ENCODE peak calls at places on chromosomes 7 and 10, in seven cellular contexts. R is H9, M is mesendoderm, S is neuronal stem cell, H is H1, Q is IMR-90, L is trophoblast cell. A is an unnamed sample.

GRCh38 chr10:117662790-117663540 is 120.4 kb downstream of the EMX2 start:
- DNase-seq in R (no peak), S (no peak), L (peak; percentile 66), H (no peak), Q (no peak), M (no peak), A (peak; percentile 28)

GRCh38 chr10:85148693-85149640 is 820.6 kb downstream of the CCSER2 start:
- DNase-seq in S (no peak), H (no peak), R (no peak), Q (no peak), L (no peak), M (no peak), A (no peak)

GRCh38 chr7:125253454-125254182 is 324.0 kb upstream of the POT1 start:
- DNase-seq in L (peak; percentile 41), H (no peak), S (no peak), Q (no peak), R (no peak), M (no peak), A (peak; percentile 6)

GRCh38 chr10:22340362-22341189 is 4.7 kb upstream of the SPAG6 start:
- DNase-seq in H (no peak), M (peak; percentile 67), S (peak; percentile 77), R (peak; percentile 72), Q (peak; percentile 82), L (peak; percentile 70), A (peak; percentile 87)

GRCh38 chr10:73799899-73800559 is 11.4 kb downstream of the NDST2 start:
- DNase-seq in Q (no peak), L (no peak), R (no peak), M (no peak), H (no peak), S (no peak), A (no peak)

GRCh38 chr7:15317215-15317614 is 244.6 kb downstream of the AGMO start:
- DNase-seq in L (no peak), S (no peak), M (no peak), H (no peak), Q (no peak), R (no peak), A (no peak)

GRCh38 chr7:14270099-14270498 is 280.6 kb upstream of the ETV1 start:
- DNase-seq in S (no peak), Q (no peak), H (no peak), L (no peak), R (no peak), M (no peak), A (no peak)

GRCh38 chr7:141889323-141889722 is 26.9 kb upstream of the OR9A4 start:
- DNase-seq in S (no peak), H (no peak), L (peak; percentile 61), M (no peak), R (no peak), Q (no peak), A (no peak)

GRCh38 chr7:148700693-148701092 is 2.0 kb downstream of the CUL1 start:
- DNase-seq in Q (peak; percentile 50), S (no peak), H (no peak), M (peak; percentile 39), L (peak; percentile 31), R (no peak), A (peak; percentile 68)

GRCh38 chr7:52944916-52945315 is 90.5 kb upstream of the POM121L12 start:
- DNase-seq in R (no peak), H (no peak), Q (no peak), M (no peak), S (no peak), L (peak; percentile 55), A (peak; percentile 2)

GRCh38 chr7:521221-522070 is 1.8 kb upstream of the PDGFA start:
- DNase-seq in R (no peak), M (peak; percentile 45), S (no peak), H (no peak), Q (peak; percentile 16), L (peak; percentile 18), A (peak; percentile 81)

GRCh38 chr10:17006631-17007161 is 122.9 kb downstream of the CUBN start:
- DNase-seq in M (peak; percentile 68), L (no peak), R (no peak), S (no peak), H (no peak), Q (peak; percentile 59), A (peak; percentile 98)

GRCh38 chr10:120995768-120996167 is 144.6 kb downstream of the WDR11 start:
- DNase-seq in L (no peak), M (no peak), R (no peak), Q (no peak), S (no peak), H (no peak), A (no peak)

GRCh38 chr7:70316745-70317144 is 718.5 kb downstream of the AUTS2 start:
- DNase-seq in L (no peak), S (no peak), Q (no peak), M (no peak), R (no peak), H (no peak), A (no peak)

GRCh38 chr10:46547331-46547880 is 9.1 kb downstream of the GPRIN2 start:
- DNase-seq in Q (no peak), S (no peak), R (peak; percentile 30), M (no peak), L (no peak), H (no peak), A (no peak)

GRCh38 chr7:112271162-112271561 is 64.7 kb downstream of the ZNF277 start:
- DNase-seq in Q (no peak), R (no peak), S (no peak), L (no peak), M (no peak), H (no peak), A (no peak)

GRCh38 chr7:134254311-134254710 is 62.4 kb downstream of the SLC35B4 start:
- DNase-seq in Q (peak; percentile 22), S (no peak), R (no peak), H (no peak), L (peak; percentile 28), M (peak; percentile 27), A (no peak)

GRCh38 chr7:138720286-138720685 is 19.1 kb upstream of the SVOPL start:
- DNase-seq in S (no peak), H (no peak), L (no peak), R (no peak), Q (no peak), M (no peak), A (no peak)

GRCh38 chr7:38465946-38466345 is 165.2 kb downstream of the AMPH start:
- DNase-seq in H (no peak), M (no peak), R (no peak), Q (peak; percentile 36), L (no peak), S (no peak), A (no peak)

GRCh38 chr10:31031205-31031665 is 430 bp downstream of the ZNF438 start:
- DNase-seq in Q (no peak), L (peak; percentile 87), M (no peak), S (no peak), R (no peak), H (no peak), A (peak; percentile 90)

GRCh38 chr10:54800677-54801480 is at the start of gene PCDH15:
- DNase-seq in Q (no peak), H (peak; percentile 15), M (peak; percentile 86), S (peak; percentile 49), R (peak; percentile 74), L (peak; percentile 17), A (peak; percentile 33)

GRCh38 chr10:130171196-130171595 is 35.0 kb downstream of the GLRX3 start:
- DNase-seq in H (no peak), R (no peak), M (no peak), Q (no peak), L (no peak), S (no peak), A (peak; percentile 55)

GRCh38 chr7:101890666-101891065 is 73.2 kb downstream of the CUX1 start:
- DNase-seq in R (no peak), M (no peak), Q (no peak), S (no peak), L (no peak), H (no peak), A (no peak)

GRCh38 chr7:101882595-101883564 is 65.5 kb downstream of the CUX1 start:
- DNase-seq in S (no peak), Q (peak; percentile 100), H (no peak), R (no peak), L (peak; percentile 99), M (peak; percentile 87), A (peak; percentile 100)

GRCh38 chr7:101880536-101881443 is 63.4 kb downstream of the CUX1 start:
- DNase-seq in H (no peak), Q (peak; percentile 42), R (no peak), S (no peak), M (no peak), L (peak; percentile 46), A (peak; percentile 75)

GRCh38 chr7:101884671-101885596 is 67.5 kb downstream of the CUX1 start:
- DNase-seq in H (no peak), M (no peak), R (no peak), L (no peak), S (no peak), Q (no peak), A (peak; percentile 26)

GRCh38 chr7:101885597-101885955 is 68.2 kb downstream of the CUX1 start:
- DNase-seq in R (no peak), Q (no peak), H (no peak), M (no peak), L (no peak), S (no peak), A (no peak)
- H3K23ac ChIP-seq in R (no peak overlapping the region), Q (no peak overlapping the region), H (no peak overlapping the region), M (no peak overlapping the region), L (no peak overlapping the region), S (peak overlapping the region; percentile 11), A (no peak overlapping the region)

GRCh38 chr10:76080406-76080805 is 649.0 kb downstream of the LRMDA start:
- DNase-seq in Q (peak; percentile 83), S (no peak), M (no peak), H (no peak), R (no peak), L (no peak), A (peak; percentile 91)
- H3K23ac ChIP-seq in Q (no peak overlapping the region), S (no peak overlapping the region), M (no peak overlapping the region), H (no peak overlapping the region), R (no peak overlapping the region), L (no peak overlapping the region), A (no peak overlapping the region)

GRCh38 chr7:128841171-128841690 is 11.0 kb downstream of the FLNC start:
- DNase-seq in H (no peak), R (no peak), M (no peak), Q (no peak), L (peak; percentile 21), S (no peak), A (no peak)
- H3K23ac ChIP-seq in H (no peak overlapping the region), R (no peak overlapping the region), M (no peak overlapping the region), Q (no peak overlapping the region), L (no peak overlapping the region), S (peak overlapping the region; percentile 65), A (no peak overlapping the region)

DNA sequence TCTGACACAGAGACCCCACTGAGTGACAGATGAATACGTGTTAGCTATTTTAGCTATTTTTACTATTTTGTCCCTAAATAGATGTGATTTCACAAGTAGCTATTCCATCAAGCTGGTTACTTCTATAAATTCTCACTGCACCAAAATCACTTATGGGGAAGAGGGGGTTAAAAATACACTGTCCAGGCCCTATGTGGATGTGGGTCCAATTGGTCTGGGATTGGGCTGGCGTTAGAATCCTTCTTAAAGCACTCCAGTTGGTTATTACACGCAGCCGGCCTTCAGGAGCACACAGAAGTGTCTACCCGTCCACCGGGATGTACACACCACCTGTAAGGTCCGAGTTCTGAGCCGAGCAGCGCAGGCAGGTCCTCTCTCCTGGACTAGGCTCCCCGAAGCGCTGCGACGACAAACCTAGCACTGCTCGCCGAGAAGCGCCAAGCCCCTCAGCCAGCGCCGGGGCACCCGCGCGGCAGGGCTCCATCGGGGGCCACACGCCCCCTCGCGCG is 222.3 kb upstream of the MKLN1 start:
- DNase-seq in H (no peak), S (peak; percentile 8), M (peak; percentile 18), L (peak; percentile 67), R (no peak), Q (peak; percentile 11), A (peak; percentile 31)
- H3K23ac ChIP-seq in H (no peak overlapping the region), S (no peak overlapping the region), M (no peak overlapping the region), L (no peak overlapping the region), R (no peak overlapping the region), Q (peak overlapping the region; percentile 44), A (no peak overlapping the region)